ENCODE peak calls at places on chromosomes 5 and 9, in ten cellular contexts. One of them, this sample, is unnamed.

GRCh38 chr5:143245929-143246561 is 157.4 kb downstream of the NR3C1 start:
- DNase-seq in left ventricle myocardium inferior: no peak
- DNase-seq in BJ: peak; percentile 77
- DNase-seq in stomach: no peak
- DNase-seq in CD8-positive, alpha-beta T cell: no peak
- DNase-seq in lower lobe of right lung: no peak
- DNase-seq in mesendoderm: no peak
- DNase-seq in uterus: no peak
- DNase-seq in heart left ventricle: no peak
- DNase-seq in effector memory CD4-positive, alpha-beta T cell: no peak
- DNase-seq in this sample: no peak

GRCh38 chr5:151699071-151699901 is 12.6 kb upstream of the SPARC start:
- DNase-seq in effector memory CD4-positive, alpha-beta T cell: no peak
- DNase-seq in BJ: peak; percentile 93
- DNase-seq in left ventricle myocardium inferior: peak; percentile 83
- DNase-seq in lower lobe of right lung: no peak
- DNase-seq in heart left ventricle: peak; percentile 89
- DNase-seq in CD8-positive, alpha-beta T cell: no peak
- DNase-seq in uterus: peak; percentile 91
- DNase-seq in stomach: peak; percentile 27
- DNase-seq in mesendoderm: peak; percentile 98
- DNase-seq in this sample: peak; percentile 91

GRCh38 chr5:98365126-98365525 is 408.3 kb upstream of the RGMB start:
- DNase-seq in lower lobe of right lung: no peak
- DNase-seq in effector memory CD4-positive, alpha-beta T cell: no peak
- DNase-seq in CD8-positive, alpha-beta T cell: no peak
- DNase-seq in mesendoderm: no peak
- DNase-seq in stomach: peak; percentile 30
- DNase-seq in heart left ventricle: no peak
- DNase-seq in BJ: no peak
- DNase-seq in left ventricle myocardium inferior: no peak
- DNase-seq in uterus: no peak
- DNase-seq in this sample: no peak

GRCh38 chr5:79474416-79475173 is 39.3 kb downstream of the HOMER1 start:
- DNase-seq in left ventricle myocardium inferior: no peak
- DNase-seq in heart left ventricle: no peak
- DNase-seq in stomach: no peak
- DNase-seq in effector memory CD4-positive, alpha-beta T cell: no peak
- DNase-seq in uterus: no peak
- DNase-seq in CD8-positive, alpha-beta T cell: no peak
- DNase-seq in mesendoderm: no peak
- DNase-seq in lower lobe of right lung: no peak
- DNase-seq in BJ: no peak
- DNase-seq in this sample: no peak

GRCh38 chr5:6302684-6303083 is 75.7 kb downstream of the MED10 start:
- DNase-seq in CD8-positive, alpha-beta T cell: no peak
- DNase-seq in effector memory CD4-positive, alpha-beta T cell: no peak
- DNase-seq in uterus: no peak
- DNase-seq in left ventricle myocardium inferior: no peak
- DNase-seq in heart left ventricle: no peak
- DNase-seq in stomach: no peak
- DNase-seq in BJ: no peak
- DNase-seq in lower lobe of right lung: no peak
- DNase-seq in mesendoderm: peak; percentile 25
- DNase-seq in this sample: no peak

GRCh38 chr5:101461455-101461854 is 558.4 kb upstream of the ST8SIA4 start:
- DNase-seq in mesendoderm: no peak
- DNase-seq in uterus: no peak
- DNase-seq in BJ: no peak
- DNase-seq in stomach: no peak
- DNase-seq in effector memory CD4-positive, alpha-beta T cell: no peak
- DNase-seq in CD8-positive, alpha-beta T cell: no peak
- DNase-seq in heart left ventricle: no peak
- DNase-seq in lower lobe of right lung: no peak
- DNase-seq in left ventricle myocardium inferior: no peak
- DNase-seq in this sample: no peak

GRCh38 chr5:7848296-7848695 is 2.6 kb downstream of the CFAP90 start:
- DNase-seq in uterus: no peak
- DNase-seq in CD8-positive, alpha-beta T cell: no peak
- DNase-seq in effector memory CD4-positive, alpha-beta T cell: no peak
- DNase-seq in left ventricle myocardium inferior: no peak
- DNase-seq in mesendoderm: no peak
- DNase-seq in BJ: no peak
- DNase-seq in heart left ventricle: no peak
- DNase-seq in stomach: no peak
- DNase-seq in lower lobe of right lung: no peak
- DNase-seq in this sample: no peak

GRCh38 chr5:158013939-158014338 is 155.0 kb upstream of the CLINT1 start:
- DNase-seq in uterus: peak; percentile 16
- DNase-seq in effector memory CD4-positive, alpha-beta T cell: no peak
- DNase-seq in heart left ventricle: no peak
- DNase-seq in BJ: no peak
- DNase-seq in stomach: no peak
- DNase-seq in CD8-positive, alpha-beta T cell: no peak
- DNase-seq in mesendoderm: peak; percentile 89
- DNase-seq in left ventricle myocardium inferior: no peak
- DNase-seq in lower lobe of right lung: no peak
- DNase-seq in this sample: peak; percentile 43

GRCh38 chr5:113705657-113706056 is 192.2 kb downstream of the YTHDC2 start:
- DNase-seq in uterus: no peak
- DNase-seq in stomach: no peak
- DNase-seq in heart left ventricle: no peak
- DNase-seq in left ventricle myocardium inferior: no peak
- DNase-seq in CD8-positive, alpha-beta T cell: no peak
- DNase-seq in lower lobe of right lung: no peak
- DNase-seq in BJ: no peak
- DNase-seq in effector memory CD4-positive, alpha-beta T cell: no peak
- DNase-seq in mesendoderm: no peak
- DNase-seq in this sample: no peak
- H3K27me3 ChIP-seq in uterus: no peaks in the 10 kb centered on the region
- H3K27me3 ChIP-seq in stomach: no peaks in the 10 kb centered on the region
- H3K27me3 ChIP-seq in heart left ventricle: no peaks in the 10 kb centered on the region
- H3K27me3 ChIP-seq in left ventricle myocardium inferior: no peaks in the 10 kb centered on the region
- H3K27me3 ChIP-seq in CD8-positive, alpha-beta T cell: no peaks in the 10 kb centered on the region
- H3K27me3 ChIP-seq in lower lobe of right lung: no peaks in the 10 kb centered on the region
- H3K27me3 ChIP-seq in BJ: no peaks in the 10 kb centered on the region
- H3K27me3 ChIP-seq in effector memory CD4-positive, alpha-beta T cell: no peaks in the 10 kb centered on the region
- H3K27me3 ChIP-seq in mesendoderm: no peaks in the 10 kb centered on the region
- H3K27me3 ChIP-seq in this sample: no peaks in the 10 kb centered on the region

GRCh38 chr5:176702952-176703641 is 55.8 kb downstream of the TSPAN17 start:
- DNase-seq in uterus: no peak
- DNase-seq in heart left ventricle: no peak
- DNase-seq in stomach: no peak
- DNase-seq in lower lobe of right lung: no peak
- DNase-seq in mesendoderm: no peak
- DNase-seq in CD8-positive, alpha-beta T cell: no peak
- DNase-seq in BJ: no peak
- DNase-seq in effector memory CD4-positive, alpha-beta T cell: no peak
- DNase-seq in left ventricle myocardium inferior: no peak
- DNase-seq in this sample: no peak

GRCh38 chr5:176697929-176698520 is 50.7 kb downstream of the TSPAN17 start:
- DNase-seq in lower lobe of right lung: no peak
- DNase-seq in uterus: no peak
- DNase-seq in effector memory CD4-positive, alpha-beta T cell: no peak
- DNase-seq in BJ: no peak
- DNase-seq in left ventricle myocardium inferior: no peak
- DNase-seq in stomach: no peak
- DNase-seq in mesendoderm: peak; percentile 51
- DNase-seq in CD8-positive, alpha-beta T cell: no peak
- DNase-seq in heart left ventricle: peak; percentile 6
- DNase-seq in this sample: no peak

GRCh38 chr5:176697267-176697928 is 50.1 kb downstream of the TSPAN17 start:
- DNase-seq in effector memory CD4-positive, alpha-beta T cell: no peak
- DNase-seq in heart left ventricle: peak; percentile 13
- DNase-seq in mesendoderm: no peak
- DNase-seq in left ventricle myocardium inferior: no peak
- DNase-seq in lower lobe of right lung: no peak
- DNase-seq in CD8-positive, alpha-beta T cell: no peak
- DNase-seq in stomach: no peak
- DNase-seq in BJ: no peak
- DNase-seq in uterus: no peak
- DNase-seq in this sample: no peak

GRCh38 chr5:176704355-176704754 is 57.1 kb downstream of the TSPAN17 start:
- DNase-seq in BJ: no peak
- DNase-seq in effector memory CD4-positive, alpha-beta T cell: no peak
- DNase-seq in stomach: no peak
- DNase-seq in uterus: no peak
- DNase-seq in CD8-positive, alpha-beta T cell: no peak
- DNase-seq in left ventricle myocardium inferior: no peak
- DNase-seq in mesendoderm: no peak
- DNase-seq in lower lobe of right lung: no peak
- DNase-seq in heart left ventricle: no peak
- DNase-seq in this sample: no peak

DNA sequence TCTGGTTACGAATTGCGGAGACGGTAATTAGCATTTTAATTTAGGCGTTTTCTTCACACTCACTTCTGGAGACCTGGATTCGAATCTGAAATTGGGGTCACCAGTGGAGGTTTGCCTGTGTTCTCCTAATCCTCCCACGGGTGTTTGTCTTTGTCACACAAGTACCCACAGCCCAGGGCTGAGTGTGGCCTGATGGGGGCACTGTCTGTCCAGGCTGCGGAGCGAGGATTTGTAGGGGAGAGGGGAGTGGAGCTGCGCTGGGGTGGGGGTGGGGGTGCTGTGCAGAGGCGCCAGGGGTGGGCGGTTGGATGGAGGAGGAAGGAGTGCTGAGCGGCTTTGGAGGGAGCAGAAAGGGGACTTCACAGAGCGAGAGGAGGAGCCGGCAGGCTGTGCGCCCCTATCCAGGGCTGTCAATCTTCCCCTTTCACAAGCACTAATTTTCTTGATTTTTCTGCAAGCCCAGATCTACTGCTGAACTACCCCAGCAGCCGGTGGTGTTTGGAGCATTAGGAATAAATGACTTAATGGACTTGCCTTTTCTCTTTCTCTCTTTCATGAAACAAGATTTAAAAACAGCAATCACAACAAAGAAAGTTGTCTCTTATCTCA is 53.1 kb downstream of the TSPAN17 start:
- DNase-seq in lower lobe of right lung: no peak
- DNase-seq in left ventricle myocardium inferior: no peak
- DNase-seq in stomach: no peak
- DNase-seq in mesendoderm: peak; percentile 75
- DNase-seq in CD8-positive, alpha-beta T cell: no peak
- DNase-seq in heart left ventricle: peak; percentile 10
- DNase-seq in uterus: no peak
- DNase-seq in effector memory CD4-positive, alpha-beta T cell: no peak
- DNase-seq in BJ: no peak
- DNase-seq in this sample: peak; percentile 25
- H3K27me3 ChIP-seq in lower lobe of right lung: peaks cover 71% of the 10 kb centered on the region
- H3K27me3 ChIP-seq in left ventricle myocardium inferior: peaks cover 100% of the 10 kb centered on the region
- H3K27me3 ChIP-seq in stomach: no peaks in the 10 kb centered on the region
- H3K27me3 ChIP-seq in mesendoderm: no peaks in the 10 kb centered on the region
- H3K27me3 ChIP-seq in CD8-positive, alpha-beta T cell: peaks cover 1% of the 10 kb centered on the region
- H3K27me3 ChIP-seq in heart left ventricle: peaks cover 84% of the 10 kb centered on the region
- H3K27me3 ChIP-seq in uterus: no peaks in the 10 kb centered on the region
- H3K27me3 ChIP-seq in effector memory CD4-positive, alpha-beta T cell: peaks cover 3% of the 10 kb centered on the region
- H3K27me3 ChIP-seq in BJ: peaks cover 24% of the 10 kb centered on the region
- H3K27me3 ChIP-seq in this sample: no peaks in the 10 kb centered on the region

GRCh38 chr5:2391566-2391965 is 359.9 kb downstream of the IRX2 start:
- DNase-seq in effector memory CD4-positive, alpha-beta T cell: no peak
- DNase-seq in stomach: no peak
- DNase-seq in BJ: no peak
- DNase-seq in lower lobe of right lung: no peak
- DNase-seq in CD8-positive, alpha-beta T cell: no peak
- DNase-seq in mesendoderm: no peak
- DNase-seq in left ventricle myocardium inferior: no peak
- DNase-seq in uterus: no peak
- DNase-seq in heart left ventricle: no peak
- DNase-seq in this sample: no peak

GRCh38 chr5:2391021-2391420 is 360.5 kb downstream of the IRX2 start:
- DNase-seq in mesendoderm: no peak
- DNase-seq in heart left ventricle: no peak
- DNase-seq in effector memory CD4-positive, alpha-beta T cell: no peak
- DNase-seq in left ventricle myocardium inferior: no peak
- DNase-seq in lower lobe of right lung: no peak
- DNase-seq in CD8-positive, alpha-beta T cell: no peak
- DNase-seq in uterus: no peak
- DNase-seq in BJ: no peak
- DNase-seq in stomach: no peak
- DNase-seq in this sample: no peak

GRCh38 chr5:2388005-2388361 is 363.5 kb downstream of the IRX2 start:
- DNase-seq in heart left ventricle: no peak
- DNase-seq in uterus: no peak
- DNase-seq in BJ: no peak
- DNase-seq in stomach: no peak
- DNase-seq in CD8-positive, alpha-beta T cell: no peak
- DNase-seq in lower lobe of right lung: no peak
- DNase-seq in effector memory CD4-positive, alpha-beta T cell: no peak
- DNase-seq in mesendoderm: no peak
- DNase-seq in left ventricle myocardium inferior: no peak
- DNase-seq in this sample: no peak

GRCh38 chr5:2383678-2384025 is 367.8 kb downstream of the IRX2 start:
- DNase-seq in uterus: no peak
- DNase-seq in BJ: no peak
- DNase-seq in heart left ventricle: no peak
- DNase-seq in lower lobe of right lung: no peak
- DNase-seq in left ventricle myocardium inferior: no peak
- DNase-seq in stomach: no peak
- DNase-seq in mesendoderm: no peak
- DNase-seq in effector memory CD4-positive, alpha-beta T cell: no peak
- DNase-seq in CD8-positive, alpha-beta T cell: no peak
- DNase-seq in this sample: no peak

GRCh38 chr5:2387224-2388004 is 364.1 kb downstream of the IRX2 start:
- DNase-seq in CD8-positive, alpha-beta T cell: no peak
- DNase-seq in uterus: no peak
- DNase-seq in left ventricle myocardium inferior: no peak
- DNase-seq in lower lobe of right lung: no peak
- DNase-seq in BJ: no peak
- DNase-seq in heart left ventricle: peak; percentile 24
- DNase-seq in effector memory CD4-positive, alpha-beta T cell: no peak
- DNase-seq in mesendoderm: no peak
- DNase-seq in stomach: no peak
- DNase-seq in this sample: no peak
- H3K27me3 ChIP-seq in CD8-positive, alpha-beta T cell: no peaks in the 10 kb centered on the region
- H3K27me3 ChIP-seq in uterus: no peaks in the 10 kb centered on the region
- H3K27me3 ChIP-seq in left ventricle myocardium inferior: peaks cover 78% of the 10 kb centered on the region
- H3K27me3 ChIP-seq in lower lobe of right lung: no peaks in the 10 kb centered on the region
- H3K27me3 ChIP-seq in BJ: no peaks in the 10 kb centered on the region
- H3K27me3 ChIP-seq in heart left ventricle: peaks cover 14% of the 10 kb centered on the region
- H3K27me3 ChIP-seq in effector memory CD4-positive, alpha-beta T cell: no peaks in the 10 kb centered on the region
- H3K27me3 ChIP-seq in mesendoderm: no peaks in the 10 kb centered on the region
- H3K27me3 ChIP-seq in stomach: no peaks in the 10 kb centered on the region
- H3K27me3 ChIP-seq in this sample: no peaks in the 10 kb centered on the region

DNA sequence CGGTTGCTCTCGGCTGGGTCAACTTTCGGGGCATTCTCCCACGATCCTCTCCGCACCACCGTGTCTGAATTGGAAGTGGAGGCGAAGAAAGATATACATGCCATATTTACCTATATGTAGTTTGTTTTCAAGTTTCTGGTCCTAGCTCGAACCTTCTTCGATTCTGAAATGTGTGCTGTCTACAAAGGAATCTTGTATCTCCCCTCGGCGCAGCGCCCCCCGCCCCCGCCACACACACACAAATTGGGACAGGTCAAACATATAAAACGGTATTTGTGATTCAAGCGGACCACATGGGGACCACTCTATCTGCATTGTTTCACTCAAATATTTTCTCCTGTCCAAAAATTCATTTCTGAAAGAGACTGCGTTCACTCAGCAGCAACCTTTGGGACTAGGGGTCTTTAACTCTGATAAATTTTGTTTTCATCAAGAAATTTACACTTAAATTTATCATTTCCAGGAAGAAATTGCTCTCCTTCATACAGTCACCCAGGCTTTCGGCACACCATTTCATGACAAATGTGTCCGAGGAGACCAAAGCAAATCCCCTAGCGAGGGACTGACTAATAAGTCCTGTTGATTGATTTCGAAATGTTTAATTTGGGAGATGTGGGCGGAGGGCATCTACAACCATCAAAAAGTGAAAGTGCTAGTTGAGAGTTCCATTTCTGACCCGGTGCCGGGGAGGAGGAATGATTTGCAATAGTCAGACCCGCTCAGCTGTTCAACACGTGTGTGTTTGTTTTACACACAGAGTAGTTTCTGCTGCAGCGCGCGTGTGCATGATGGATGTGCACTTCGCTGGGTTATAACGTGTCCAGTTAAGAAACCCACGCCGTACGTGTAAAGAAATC is 1.1 kb upstream of the NR4A3 start:
- DNase-seq in left ventricle myocardium inferior: peak; percentile 48
- DNase-seq in stomach: peak; percentile 68
- DNase-seq in lower lobe of right lung: peak; percentile 65
- DNase-seq in heart left ventricle: peak; percentile 70
- DNase-seq in mesendoderm: no peak
- DNase-seq in CD8-positive, alpha-beta T cell: peak; percentile 33
- DNase-seq in uterus: peak; percentile 73
- DNase-seq in BJ: peak; percentile 31
- DNase-seq in effector memory CD4-positive, alpha-beta T cell: peak; percentile 24
- DNase-seq in this sample: peak; percentile 89
- H3K27me3 ChIP-seq in left ventricle myocardium inferior: peaks cover 15% of the 10 kb centered on the region
- H3K27me3 ChIP-seq in stomach: no peaks in the 10 kb centered on the region
- H3K27me3 ChIP-seq in lower lobe of right lung: peaks cover 18% of the 10 kb centered on the region
- H3K27me3 ChIP-seq in heart left ventricle: peaks cover 9% of the 10 kb centered on the region
- H3K27me3 ChIP-seq in mesendoderm: peaks cover 27% of the 10 kb centered on the region
- H3K27me3 ChIP-seq in CD8-positive, alpha-beta T cell: peaks cover 24% of the 10 kb centered on the region
- H3K27me3 ChIP-seq in uterus: no peaks in the 10 kb centered on the region
- H3K27me3 ChIP-seq in BJ: no peaks in the 10 kb centered on the region
- H3K27me3 ChIP-seq in effector memory CD4-positive, alpha-beta T cell: peaks cover 34% of the 10 kb centered on the region
- H3K27me3 ChIP-seq in this sample: no peaks in the 10 kb centered on the region